ENCODE peak calls at places on chromosomes 4 and X, in seven cellular contexts. One of them, this sample, is unnamed.

GRCh38 chr4:46444318-46444717 is 54.4 kb upstream of the GABRA2 start:
- DNase-seq in T-helper 2 cell: no peak
- DNase-seq in ovary: no peak
- DNase-seq in IMR-90: peak; percentile 78
- DNase-seq in KBM-7: no peak
- DNase-seq in non-pigmented ciliary epithelial cell: peak; percentile 24
- DNase-seq in NCI-H2029: no peak
- DNase-seq in this sample: no peak

GRCh38 chrX:41558531-41558930 is 111.4 kb downstream of the NYX start:
- DNase-seq in T-helper 2 cell: no peak
- DNase-seq in ovary: no peak
- DNase-seq in IMR-90: peak; percentile 47
- DNase-seq in KBM-7: peak; percentile 66
- DNase-seq in non-pigmented ciliary epithelial cell: no peak
- DNase-seq in NCI-H2029: no peak
- DNase-seq in this sample: no peak

GRCh38 chr4:38306482-38307071 is 346.4 kb downstream of the PTTG2 start:
- DNase-seq in T-helper 2 cell: no peak
- DNase-seq in ovary: no peak
- DNase-seq in IMR-90: no peak
- DNase-seq in KBM-7: no peak
- DNase-seq in non-pigmented ciliary epithelial cell: no peak
- DNase-seq in NCI-H2029: no peak
- DNase-seq in this sample: no peak

GRCh38 chr4:47209833-47210232 is 178.5 kb downstream of the GABRB1 start:
- DNase-seq in T-helper 2 cell: no peak
- DNase-seq in ovary: no peak
- DNase-seq in IMR-90: peak; percentile 90
- DNase-seq in KBM-7: no peak
- DNase-seq in non-pigmented ciliary epithelial cell: peak; percentile 51
- DNase-seq in NCI-H2029: no peak
- DNase-seq in this sample: no peak

GRCh38 chr4:38612996-38613395 is 51.0 kb upstream of the KLF3 start:
- DNase-seq in T-helper 2 cell: no peak
- DNase-seq in ovary: no peak
- DNase-seq in IMR-90: no peak
- DNase-seq in KBM-7: no peak
- DNase-seq in non-pigmented ciliary epithelial cell: no peak
- DNase-seq in NCI-H2029: peak; percentile 67
- DNase-seq in this sample: no peak

GRCh38 chrX:22818061-22818460 is 181.7 kb upstream of the DDX53 start:
- DNase-seq in T-helper 2 cell: no peak
- DNase-seq in ovary: no peak
- DNase-seq in IMR-90: no peak
- DNase-seq in KBM-7: no peak
- DNase-seq in non-pigmented ciliary epithelial cell: no peak
- DNase-seq in NCI-H2029: no peak
- DNase-seq in this sample: no peak

GRCh38 chrX:53082773-53083616 is 828 bp downstream of the TSPYL2 start:
- DNase-seq in T-helper 2 cell: no peak
- DNase-seq in ovary: no peak
- DNase-seq in IMR-90: no peak
- DNase-seq in KBM-7: no peak
- DNase-seq in non-pigmented ciliary epithelial cell: no peak
- DNase-seq in NCI-H2029: no peak
- DNase-seq in this sample: no peak

GRCh38 chr4:124090007-124090406 is 622.5 kb downstream of the ANKRD50 start:
- DNase-seq in T-helper 2 cell: no peak
- DNase-seq in ovary: no peak
- DNase-seq in IMR-90: no peak
- DNase-seq in KBM-7: no peak
- DNase-seq in non-pigmented ciliary epithelial cell: no peak
- DNase-seq in NCI-H2029: no peak
- DNase-seq in this sample: no peak

GRCh38 chrX:129648514-129649267 is 6.1 kb downstream of the APLN start:
- DNase-seq in T-helper 2 cell: no peak
- DNase-seq in ovary: no peak
- DNase-seq in IMR-90: no peak
- DNase-seq in KBM-7: no peak
- DNase-seq in non-pigmented ciliary epithelial cell: no peak
- DNase-seq in NCI-H2029: no peak
- DNase-seq in this sample: no peak

GRCh38 chr4:3879681-3880594 is 113.8 kb downstream of the ADRA2C start:
- DNase-seq in T-helper 2 cell: no peak
- DNase-seq in ovary: no peak
- DNase-seq in IMR-90: no peak
- DNase-seq in KBM-7: no peak
- DNase-seq in non-pigmented ciliary epithelial cell: no peak
- DNase-seq in NCI-H2029: no peak
- DNase-seq in this sample: peak; percentile 41

GRCh38 chr4:15653864-15654391 is 1.2 kb downstream of the FBXL5 start:
- DNase-seq in T-helper 2 cell: no peak
- DNase-seq in ovary: no peak
- DNase-seq in IMR-90: peak; percentile 65
- DNase-seq in KBM-7: peak; percentile 55
- DNase-seq in non-pigmented ciliary epithelial cell: no peak
- DNase-seq in NCI-H2029: no peak
- DNase-seq in this sample: no peak

GRCh38 chrX:85569096-85569495 is 189.6 kb upstream of the POF1B start:
- DNase-seq in T-helper 2 cell: no peak
- DNase-seq in ovary: no peak
- DNase-seq in IMR-90: no peak
- DNase-seq in KBM-7: no peak
- DNase-seq in non-pigmented ciliary epithelial cell: no peak
- DNase-seq in NCI-H2029: no peak
- DNase-seq in this sample: no peak

This sample was measured in ureter.